ENCODE peak calls at places on chromosomes 1 and 21, in four cellular contexts. L is SK-N-SH, W is GM12891, J is GM12878. T is an unnamed sample.

GRCh38 chr1:176541663-176542062 is 78.7 kb downstream of the PAPPA2 start:
- DNase-seq in J (no peak), L (no peak), W (no peak), T (no peak)

GRCh38 chr1:209443361-209443931 is 140.1 kb upstream of the CAMK1G start:
- DNase-seq in W (no peak), L (no peak), J (no peak), T (no peak)

GRCh38 chr21:24115141-24115540 is 1492.1 kb downstream of the MRPL39 start:
- DNase-seq in W (no peak), J (no peak), L (no peak), T (no peak)

GRCh38 chr1:192907545-192908243 is 98.9 kb downstream of the RGS2 start:
- DNase-seq in W (no peak), J (no peak), L (no peak), T (no peak)

GRCh38 chr1:224182057-224182865 is 779 bp upstream of the DEGS1 start:
- DNase-seq in J (peak), W (peak), L (no peak), T (peak)

GRCh38 chr21:36624105-36624504 is 74.8 kb upstream of the SIM2 start:
- DNase-seq in L (no peak), W (no peak), J (no peak), T (no peak)

GRCh38 chr1:42214447-42214871 is 49.9 kb upstream of the GUCA2A start:
- DNase-seq in L (no peak), J (no peak), W (no peak), T (no peak)

GRCh38 chr1:74436078-74436477 is 76.3 kb downstream of the LRRC53 start:
- DNase-seq in J (no peak), W (no peak), L (no peak), T (no peak)

GRCh38 chr1:24349891-24350290 is 30.7 kb downstream of the GRHL3 start:
- DNase-seq in W (no peak), J (no peak), L (no peak), T (no peak)

GRCh38 chr1:5610432-5610831 is 381.8 kb downstream of the NPHP4 start:
- DNase-seq in L (no peak), J (no peak), W (no peak), T (no peak)

GRCh38 chr1:61056674-61057439 is 25.5 kb upstream of the NFIA start:
- DNase-seq in L (peak), J (no peak), W (no peak), T (no peak)

GRCh38 chr1:26350701-26351590 is 3.0 kb downstream of the CRYBG2 start:
- DNase-seq in J (no peak), L (no peak), W (no peak), T (no peak)

GRCh38 chr1:53074313-53075154 is 12.5 kb downstream of the PODN start:
- DNase-seq in L (peak), J (no peak), W (no peak), T (no peak)

GRCh38 chr21:25506887-25507286 is 100.4 kb downstream of the MRPL39 start:
- DNase-seq in W (no peak), L (no peak), J (no peak), T (no peak)

GRCh38 chr1:41662656-41663437 is 178.4 kb upstream of the EDN2 start:
- DNase-seq in W (peak), J (no peak), L (peak), T (peak)

GRCh38 chr1:226069818-226070489 is 7.4 kb downstream of the H3-3A start:
- DNase-seq in J (no peak), W (no peak), L (no peak), T (no peak)

GRCh38 chr1:151516031-151516511 is 4.9 kb downstream of the CGN start:
- DNase-seq in W (no peak), J (no peak), L (no peak), T (no peak)

GRCh38 chr1:154812911-154813816 is 56.9 kb downstream of the KCNN3 start:
- DNase-seq in L (no peak), W (no peak), J (no peak), T (no peak)

GRCh38 chr1:151972533-151973270 is 21.0 kb downstream of the S100A10 start:
- DNase-seq in J (no peak), L (no peak), W (no peak), T (no peak)

GRCh38 chr21:39120876-39121599 is 62.2 kb downstream of the PSMG1 start:
- DNase-seq in W (no peak), J (no peak), L (no peak), T (no peak)

GRCh38 chr1:91400133-91400725 is 4.4 kb downstream of the HFM1 start:
- DNase-seq in L (no peak), W (no peak), J (no peak), T (no peak)

GRCh38 chr1:94672001-94672400 is 130.4 kb upstream of the F3 start:
- DNase-seq in W (no peak), L (no peak), J (no peak), T (no peak)

GRCh38 chr1:93615201-93616150 is 66.2 kb downstream of the BCAR3 start:
- DNase-seq in J (peak), W (peak), L (no peak), T (peak)

GRCh38 chr1:22490309-22490708 is 38.7 kb downstream of the ZBTB40 start:
- DNase-seq in J (no peak), L (no peak), W (no peak), T (no peak)

GRCh38 chr21:45870851-45871615 is 110.5 kb upstream of the COL6A1 start:
- DNase-seq in L (no peak), W (no peak), J (no peak), T (no peak)

GRCh38 chr21:36350282-36350910 is 30.4 kb downstream of the MORC3 start:
- DNase-seq in J (no peak), W (no peak), L (no peak), T (no peak)

GRCh38 chr1:53636621-53637171 is 102.3 kb downstream of the GLIS1 start:
- DNase-seq in J (no peak), W (no peak), L (no peak), T (no peak)

GRCh38 chr21:37565530-37566223 is 199.1 kb downstream of the DYRK1A start:
- DNase-seq in J (no peak), L (no peak), W (no peak), T (no peak)

GRCh38 chr1:226984521-226985238 is 44.6 kb downstream of the COQ8A start:
- DNase-seq in J (no peak), L (no peak), W (no peak), T (no peak)

GRCh38 chr1:87478231-87478630 is 149.6 kb downstream of the LMO4 start:
- DNase-seq in J (no peak), W (no peak), L (no peak), T (no peak)

GRCh38 chr1:97163591-97164275 is 442.1 kb downstream of the PTBP2 start:
- DNase-seq in W (no peak), L (no peak), J (peak), T (no peak)

GRCh38 chr1:112298558-112298957 is 97.5 kb upstream of the CTTNBP2NL start:
- DNase-seq in J (no peak), W (peak), L (peak), T (no peak)

GRCh38 chr1:9426291-9426711 is 113.0 kb upstream of the SLC25A33 start:
- DNase-seq in J (peak), L (no peak), W (peak), T (peak)

GRCh38 chr1:6761338-6761737 is 23.9 kb upstream of the CAMTA1 start:
- DNase-seq in W (no peak), L (no peak), J (no peak), T (no peak)

GRCh38 chr1:209756608-209757445 is 974 bp downstream of the TRAF3IP3 start:
- DNase-seq in L (no peak), W (no peak), J (peak), T (no peak)

GRCh38 chr21:39715804-39716397 is 29.1 kb upstream of the IGSF5 start:
- DNase-seq in L (peak), W (no peak), J (no peak), T (no peak)

GRCh38 chr1:66309006-66309741 is 224.8 kb upstream of the SGIP1 start:
- DNase-seq in W (no peak), J (no peak), L (no peak), T (no peak)

GRCh38 chr1:9093096-9093495 is 23.7 kb upstream of the SLC2A5 start:
- DNase-seq in W (no peak), L (no peak), J (no peak), T (no peak)

GRCh38 chr1:232179896-232180760 is 449.8 kb downstream of the SIPA1L2 start:
- DNase-seq in W (no peak), J (no peak), L (no peak), T (no peak)
- TF ChIP-seq TAF1 in W (no peak), J (no peak), L (no peak), T (no peak)

GRCh38 chr1:28830814-28831213 is 18.8 kb downstream of the OPRD1 start:
- DNase-seq in W (no peak), L (peak), J (no peak), T (no peak)
- TF ChIP-seq TAF1 in W (no peak), L (no peak), J (no peak), T (no peak)

GRCh38 chr1:201191723-201192477 is 1.3 kb downstream of the IGFN1 start:
- DNase-seq in L (no peak), J (no peak), W (no peak), T (no peak)

GRCh38 chr1:201190005-201190404 is 619 bp upstream of the IGFN1 start:
- DNase-seq in W (no peak), J (no peak), L (no peak), T (no peak)

GRCh38 chr1:201194046-201194445 is 3.4 kb downstream of the IGFN1 start:
- DNase-seq in L (no peak), W (no peak), J (no peak), T (no peak)

GRCh38 chr1:201190624-201191051 is at the start of gene IGFN1:
- DNase-seq in W (no peak), J (no peak), L (peak), T (no peak)

GRCh38 chr1:201192478-201192804 is 1.8 kb downstream of the IGFN1 start:
- DNase-seq in W (no peak), L (no peak), J (no peak), T (no peak)
- TF ChIP-seq TAF1 in W (no peak), L (no peak), J (no peak), T (no peak)

GRCh38 chr1:208105756-208106155 is 138.4 kb downstream of the PLXNA2 start:
- DNase-seq in J (no peak), W (no peak), L (no peak), T (no peak)

GRCh38 chr1:208108646-208109330 is 135.4 kb downstream of the PLXNA2 start:
- DNase-seq in L (no peak), W (no peak), J (no peak), T (no peak)

GRCh38 chr1:208107415-208107814 is 136.8 kb downstream of the PLXNA2 start:
- DNase-seq in J (no peak), W (no peak), L (no peak), T (no peak)

GRCh38 chr1:208106218-208106617 is 138.0 kb downstream of the PLXNA2 start:
- DNase-seq in J (no peak), L (no peak), W (no peak), T (no peak)

GRCh38 chr1:208107817-208108608 is 136.2 kb downstream of the PLXNA2 start:
- DNase-seq in L (no peak), J (no peak), W (no peak), T (no peak)
- TF ChIP-seq TAF1 in L (no peak), J (no peak), W (no peak), T (no peak)

T was measured in GM12892.